ENCODE peak calls at places on chromosomes 12 and 14, in ten cellular contexts. One of them, this sample, is unnamed.

GRCh38 chr14:94310248-94310647 is 12.9 kb downstream of the SERPINA6 start:
- DNase-seq in NCI-H524: no peak
- DNase-seq in NCI-H345: no peak
- DNase-seq in adrenal gland: no peak
- DNase-seq in T47D: no peak
- DNase-seq in endothelial cell: no peak
- DNase-seq in NCI-H1694 treated with DMSO at 0.1 percent for 48 hours: no peak
- DNase-seq in hepatocyte: no peak
- DNase-seq in tibial artery: no peak
- DNase-seq in MG63: no peak
- DNase-seq in this sample: no peak

GRCh38 chr14:68111733-68112270 is 292.2 kb downstream of the RAD51B start:
- DNase-seq in NCI-H524: peak
- DNase-seq in NCI-H345: no peak
- DNase-seq in adrenal gland: no peak
- DNase-seq in T47D: peak
- DNase-seq in endothelial cell: no peak
- DNase-seq in NCI-H1694 treated with DMSO at 0.1 percent for 48 hours: no peak
- DNase-seq in hepatocyte: no peak
- DNase-seq in tibial artery: no peak
- DNase-seq in MG63: no peak
- DNase-seq in this sample: no peak

GRCh38 chr14:73003688-73004087 is 23.2 kb downstream of the ZFYVE1 start:
- DNase-seq in NCI-H524: no peak
- DNase-seq in NCI-H345: no peak
- DNase-seq in adrenal gland: no peak
- DNase-seq in T47D: no peak
- DNase-seq in endothelial cell: no peak
- DNase-seq in NCI-H1694 treated with DMSO at 0.1 percent for 48 hours: no peak
- DNase-seq in hepatocyte: no peak
- DNase-seq in tibial artery: no peak
- DNase-seq in MG63: no peak
- DNase-seq in this sample: no peak

GRCh38 chr12:51413791-51414190 is 10.8 kb upstream of the SLC4A8 start:
- DNase-seq in NCI-H524: no peak
- DNase-seq in NCI-H345: no peak
- DNase-seq in adrenal gland: no peak
- DNase-seq in T47D: no peak
- DNase-seq in endothelial cell: no peak
- DNase-seq in NCI-H1694 treated with DMSO at 0.1 percent for 48 hours: no peak
- DNase-seq in hepatocyte: no peak
- DNase-seq in tibial artery: no peak
- DNase-seq in MG63: no peak
- DNase-seq in this sample: no peak

GRCh38 chr12:87086118-87086891 is 830.1 kb upstream of the MGAT4C start:
- DNase-seq in NCI-H524: no peak
- DNase-seq in NCI-H345: no peak
- DNase-seq in adrenal gland: no peak
- DNase-seq in T47D: peak
- DNase-seq in endothelial cell: no peak
- DNase-seq in NCI-H1694 treated with DMSO at 0.1 percent for 48 hours: peak
- DNase-seq in hepatocyte: no peak
- DNase-seq in tibial artery: no peak
- DNase-seq in MG63: peak
- DNase-seq in this sample: no peak

GRCh38 chr12:15855646-15856045 is 26.5 kb upstream of the STRAP start:
- DNase-seq in NCI-H524: no peak
- DNase-seq in NCI-H345: no peak
- DNase-seq in adrenal gland: no peak
- DNase-seq in T47D: no peak
- DNase-seq in endothelial cell: no peak
- DNase-seq in NCI-H1694 treated with DMSO at 0.1 percent for 48 hours: no peak
- DNase-seq in hepatocyte: no peak
- DNase-seq in tibial artery: no peak
- DNase-seq in MG63: no peak
- DNase-seq in this sample: no peak

GRCh38 chr12:112061127-112061526 is 47.5 kb downstream of the NAA25 start:
- DNase-seq in NCI-H524: no peak
- DNase-seq in NCI-H345: no peak
- DNase-seq in adrenal gland: no peak
- DNase-seq in T47D: no peak
- DNase-seq in endothelial cell: no peak
- DNase-seq in NCI-H1694 treated with DMSO at 0.1 percent for 48 hours: no peak
- DNase-seq in hepatocyte: peak
- DNase-seq in tibial artery: no peak
- DNase-seq in MG63: no peak
- DNase-seq in this sample: no peak

GRCh38 chr14:104563742-104564615 is 15.6 kb upstream of the C14orf180 start:
- DNase-seq in NCI-H524: peak
- DNase-seq in NCI-H345: peak
- DNase-seq in adrenal gland: peak
- DNase-seq in T47D: peak
- DNase-seq in endothelial cell: peak
- DNase-seq in NCI-H1694 treated with DMSO at 0.1 percent for 48 hours: peak
- DNase-seq in hepatocyte: peak
- DNase-seq in tibial artery: peak
- DNase-seq in MG63: peak
- DNase-seq in this sample: no peak

GRCh38 chr12:89383235-89384049 is 31.1 kb upstream of the DUSP6 start:
- DNase-seq in NCI-H524: no peak
- DNase-seq in NCI-H345: no peak
- DNase-seq in adrenal gland: no peak
- DNase-seq in T47D: peak
- DNase-seq in endothelial cell: no peak
- DNase-seq in NCI-H1694 treated with DMSO at 0.1 percent for 48 hours: no peak
- DNase-seq in hepatocyte: no peak
- DNase-seq in tibial artery: no peak
- DNase-seq in MG63: no peak
- DNase-seq in this sample: no peak

GRCh38 chr12:101277443-101277842 is 2.5 kb upstream of the UTP20 start:
- DNase-seq in NCI-H524: no peak
- DNase-seq in NCI-H345: no peak
- DNase-seq in adrenal gland: no peak
- DNase-seq in T47D: peak
- DNase-seq in endothelial cell: no peak
- DNase-seq in NCI-H1694 treated with DMSO at 0.1 percent for 48 hours: no peak
- DNase-seq in hepatocyte: no peak
- DNase-seq in tibial artery: no peak
- DNase-seq in MG63: no peak
- DNase-seq in this sample: no peak

GRCh38 chr12:89573081-89573810 is 47.4 kb upstream of the POC1B start:
- DNase-seq in NCI-H524: no peak
- DNase-seq in NCI-H345: no peak
- DNase-seq in adrenal gland: no peak
- DNase-seq in T47D: no peak
- DNase-seq in endothelial cell: no peak
- DNase-seq in NCI-H1694 treated with DMSO at 0.1 percent for 48 hours: no peak
- DNase-seq in hepatocyte: no peak
- DNase-seq in tibial artery: no peak
- DNase-seq in MG63: peak
- DNase-seq in this sample: no peak

GRCh38 chr12:107027304-107028053 is 40.5 kb upstream of the MTERF2 start:
- DNase-seq in NCI-H524: no peak
- DNase-seq in NCI-H345: no peak
- DNase-seq in adrenal gland: peak
- DNase-seq in T47D: peak
- DNase-seq in endothelial cell: no peak
- DNase-seq in NCI-H1694 treated with DMSO at 0.1 percent for 48 hours: peak
- DNase-seq in hepatocyte: peak
- DNase-seq in tibial artery: no peak
- DNase-seq in MG63: peak
- DNase-seq in this sample: no peak

GRCh38 chr12:106631150-106631549 is 48.3 kb downstream of the RFX4 start:
- DNase-seq in NCI-H524: no peak
- DNase-seq in NCI-H345: no peak
- DNase-seq in adrenal gland: no peak
- DNase-seq in T47D: peak
- DNase-seq in endothelial cell: no peak
- DNase-seq in NCI-H1694 treated with DMSO at 0.1 percent for 48 hours: no peak
- DNase-seq in hepatocyte: no peak
- DNase-seq in tibial artery: no peak
- DNase-seq in MG63: no peak
- DNase-seq in this sample: no peak

GRCh38 chr14:86646688-86647687 is 1117.0 kb downstream of the FLRT2 start:
- DNase-seq in NCI-H524: no peak
- DNase-seq in NCI-H345: no peak
- DNase-seq in adrenal gland: no peak
- DNase-seq in T47D: no peak
- DNase-seq in endothelial cell: no peak
- DNase-seq in NCI-H1694 treated with DMSO at 0.1 percent for 48 hours: no peak
- DNase-seq in hepatocyte: no peak
- DNase-seq in tibial artery: no peak
- DNase-seq in MG63: no peak
- DNase-seq in this sample: no peak

GRCh38 chr14:67833403-67833802 is 13.8 kb downstream of the RAD51B start:
- DNase-seq in NCI-H524: no peak
- DNase-seq in NCI-H345: no peak
- DNase-seq in adrenal gland: no peak
- DNase-seq in T47D: no peak
- DNase-seq in endothelial cell: no peak
- DNase-seq in NCI-H1694 treated with DMSO at 0.1 percent for 48 hours: no peak
- DNase-seq in hepatocyte: no peak
- DNase-seq in tibial artery: no peak
- DNase-seq in MG63: no peak
- DNase-seq in this sample: no peak

GRCh38 chr14:22255042-22255441 is 334.0 kb downstream of the DAD1 start:
- DNase-seq in NCI-H524: no peak
- DNase-seq in NCI-H345: no peak
- DNase-seq in adrenal gland: no peak
- DNase-seq in T47D: no peak
- DNase-seq in endothelial cell: no peak
- DNase-seq in NCI-H1694 treated with DMSO at 0.1 percent for 48 hours: no peak
- DNase-seq in hepatocyte: no peak
- DNase-seq in tibial artery: no peak
- DNase-seq in MG63: no peak
- DNase-seq in this sample: no peak

GRCh38 chr12:102957339-102958050 is at the start of gene ASCL1:
- DNase-seq in NCI-H524: no peak
- DNase-seq in NCI-H345: peak
- DNase-seq in adrenal gland: no peak
- DNase-seq in T47D: peak
- DNase-seq in endothelial cell: peak
- DNase-seq in NCI-H1694 treated with DMSO at 0.1 percent for 48 hours: no peak
- DNase-seq in hepatocyte: peak
- DNase-seq in tibial artery: no peak
- DNase-seq in MG63: peak
- DNase-seq in this sample: no peak

GRCh38 chr12:29519585-29520182 is 22.2 kb upstream of the OVCH1 start:
- DNase-seq in NCI-H524: no peak
- DNase-seq in NCI-H345: peak
- DNase-seq in adrenal gland: peak
- DNase-seq in T47D: peak
- DNase-seq in endothelial cell: peak
- DNase-seq in NCI-H1694 treated with DMSO at 0.1 percent for 48 hours: peak
- DNase-seq in hepatocyte: peak
- DNase-seq in tibial artery: no peak
- DNase-seq in MG63: no peak
- DNase-seq in this sample: no peak

GRCh38 chr12:71475280-71475679 is 35.7 kb downstream of the LGR5 start:
- DNase-seq in NCI-H524: no peak
- DNase-seq in NCI-H345: peak
- DNase-seq in adrenal gland: peak
- DNase-seq in T47D: no peak
- DNase-seq in endothelial cell: no peak
- DNase-seq in NCI-H1694 treated with DMSO at 0.1 percent for 48 hours: no peak
- DNase-seq in hepatocyte: no peak
- DNase-seq in tibial artery: peak
- DNase-seq in MG63: peak
- DNase-seq in this sample: peak

GRCh38 chr12:99549651-99550050 is 97.9 kb upstream of the GARIN6 start:
- DNase-seq in NCI-H524: no peak
- DNase-seq in NCI-H345: no peak
- DNase-seq in adrenal gland: no peak
- DNase-seq in T47D: no peak
- DNase-seq in endothelial cell: no peak
- DNase-seq in NCI-H1694 treated with DMSO at 0.1 percent for 48 hours: no peak
- DNase-seq in hepatocyte: no peak
- DNase-seq in tibial artery: no peak
- DNase-seq in MG63: no peak
- DNase-seq in this sample: no peak

GRCh38 chr14:75866981-75867380 is 114.8 kb downstream of the TGFB3 start:
- DNase-seq in NCI-H524: no peak
- DNase-seq in NCI-H345: no peak
- DNase-seq in adrenal gland: no peak
- DNase-seq in T47D: no peak
- DNase-seq in endothelial cell: no peak
- DNase-seq in NCI-H1694 treated with DMSO at 0.1 percent for 48 hours: no peak
- DNase-seq in hepatocyte: no peak
- DNase-seq in tibial artery: no peak
- DNase-seq in MG63: no peak
- DNase-seq in this sample: no peak

GRCh38 chr12:9792961-9793617 is 32.4 kb upstream of the CD69 start:
- DNase-seq in NCI-H524: no peak
- DNase-seq in NCI-H345: no peak
- DNase-seq in adrenal gland: no peak
- DNase-seq in T47D: no peak
- DNase-seq in endothelial cell: no peak
- DNase-seq in NCI-H1694 treated with DMSO at 0.1 percent for 48 hours: no peak
- DNase-seq in hepatocyte: no peak
- DNase-seq in tibial artery: no peak
- DNase-seq in MG63: no peak
- DNase-seq in this sample: no peak

GRCh38 chr14:88576222-88576621 is 13.4 kb downstream of the ZC3H14 start:
- DNase-seq in NCI-H524: no peak
- DNase-seq in NCI-H345: no peak
- DNase-seq in adrenal gland: no peak
- DNase-seq in T47D: no peak
- DNase-seq in endothelial cell: no peak
- DNase-seq in NCI-H1694 treated with DMSO at 0.1 percent for 48 hours: no peak
- DNase-seq in hepatocyte: no peak
- DNase-seq in tibial artery: no peak
- DNase-seq in MG63: no peak
- DNase-seq in this sample: no peak

GRCh38 chr14:90005441-90005840 is 49.7 kb downstream of the TDP1 start:
- DNase-seq in NCI-H524: no peak
- DNase-seq in NCI-H345: no peak
- DNase-seq in adrenal gland: no peak
- DNase-seq in T47D: no peak
- DNase-seq in endothelial cell: no peak
- DNase-seq in NCI-H1694 treated with DMSO at 0.1 percent for 48 hours: no peak
- DNase-seq in hepatocyte: no peak
- DNase-seq in tibial artery: no peak
- DNase-seq in MG63: no peak
- DNase-seq in this sample: no peak

GRCh38 chr12:76863811-76864210 is 15.0 kb downstream of the CSRP2 start:
- DNase-seq in NCI-H524: no peak
- DNase-seq in NCI-H345: no peak
- DNase-seq in adrenal gland: no peak
- DNase-seq in T47D: no peak
- DNase-seq in endothelial cell: no peak
- DNase-seq in NCI-H1694 treated with DMSO at 0.1 percent for 48 hours: no peak
- DNase-seq in hepatocyte: no peak
- DNase-seq in tibial artery: no peak
- DNase-seq in MG63: no peak
- DNase-seq in this sample: no peak

GRCh38 chr12:27975222-27976136 is 2.9 kb upstream of the PTHLH start:
- DNase-seq in NCI-H524: peak
- DNase-seq in NCI-H345: no peak
- DNase-seq in adrenal gland: no peak
- DNase-seq in T47D: peak
- DNase-seq in endothelial cell: peak
- DNase-seq in NCI-H1694 treated with DMSO at 0.1 percent for 48 hours: no peak
- DNase-seq in hepatocyte: peak
- DNase-seq in tibial artery: no peak
- DNase-seq in MG63: peak
- DNase-seq in this sample: no peak

GRCh38 chr14:72024043-72024407 is 91.8 kb downstream of the RGS6 start:
- DNase-seq in NCI-H524: no peak
- DNase-seq in NCI-H345: peak
- DNase-seq in adrenal gland: peak
- DNase-seq in T47D: peak
- DNase-seq in endothelial cell: peak
- DNase-seq in NCI-H1694 treated with DMSO at 0.1 percent for 48 hours: peak
- DNase-seq in hepatocyte: peak
- DNase-seq in tibial artery: peak
- DNase-seq in MG63: peak
- DNase-seq in this sample: no peak

GRCh38 chr12:27814851-27815591 is 35.0 kb upstream of the MANSC4 start:
- DNase-seq in NCI-H524: no peak
- DNase-seq in NCI-H345: no peak
- DNase-seq in adrenal gland: no peak
- DNase-seq in T47D: no peak
- DNase-seq in endothelial cell: no peak
- DNase-seq in NCI-H1694 treated with DMSO at 0.1 percent for 48 hours: no peak
- DNase-seq in hepatocyte: no peak
- DNase-seq in tibial artery: no peak
- DNase-seq in MG63: no peak
- DNase-seq in this sample: no peak